ENCODE peak calls at places on chromosome 2, in seven cellular contexts. V, Q, X, Y, M, N and G are unnamed samples.

GRCh38 chr2:170885130-170885791 is 43.8 kb upstream of the GORASP2 start:
- DNase-seq in Y (no peak), X (no peak), M (no peak), V (no peak), N (no peak), Q (no peak), G (no peak)

GRCh38 chr2:69253893-69254292 is 133.1 kb downstream of the GFPT1 start:
- DNase-seq in M (peak; percentile 43), V (peak; percentile 97), Q (no peak), Y (no peak), N (no peak), X (no peak), G (no peak)

GRCh38 chr2:112627060-112628040 is 18.4 kb upstream of the SLC20A1 start:
- DNase-seq in N (no peak), V (peak; percentile 95), Y (no peak), X (no peak), M (no peak), Q (peak; percentile 42), G (no peak)

GRCh38 chr2:127606594-127607398 is 39.2 kb upstream of the GPR17 start:
- DNase-seq in Y (no peak), N (no peak), Q (peak; percentile 14), V (no peak), X (no peak), M (no peak), G (no peak)

GRCh38 chr2:39938035-39938835 is 159.2 kb upstream of the THUMPD2 start:
- DNase-seq in M (no peak), V (no peak), Y (no peak), N (no peak), Q (no peak), X (no peak), G (no peak)

GRCh38 chr2:39796130-39796529 is 17.1 kb upstream of the THUMPD2 start:
- DNase-seq in N (no peak), Q (no peak), X (no peak), M (no peak), Y (no peak), V (no peak), G (no peak)

GRCh38 chr2:121659933-121660332 is 10.7 kb upstream of the CLASP1 start:
- DNase-seq in V (no peak), X (no peak), Q (no peak), M (no peak), N (no peak), Y (peak; percentile 25), G (no peak)

GRCh38 chr2:96839288-96839874 is 4.4 kb downstream of the ANKRD23 start:
- DNase-seq in Q (peak; percentile 82), V (no peak), X (no peak), N (no peak), M (no peak), Y (no peak), G (peak; percentile 46)

GRCh38 chr2:166917433-166917832 is 29.2 kb downstream of the XIRP2 start:
- DNase-seq in V (peak; percentile 1), Q (no peak), M (no peak), N (no peak), X (no peak), Y (no peak), G (no peak)

GRCh38 chr2:236654496-236654895 is 84.9 kb downstream of the ACKR3 start:
- DNase-seq in V (no peak), M (no peak), X (no peak), N (no peak), Y (no peak), Q (no peak), G (no peak)

GRCh38 chr2:205947621-205948495 is 138.1 kb downstream of the INO80D start:
- DNase-seq in Y (peak; percentile 68), M (peak; percentile 42), Q (peak; percentile 72), V (peak; percentile 74), N (peak; percentile 33), X (peak; percentile 55), G (peak; percentile 65)
- TF ChIP-seq POLR2AphosphoS5 in Y (no peak), M (peak; percentile 40), Q (no peak), V (no peak), N (no peak), X (no peak), G (no peak)

DNA sequence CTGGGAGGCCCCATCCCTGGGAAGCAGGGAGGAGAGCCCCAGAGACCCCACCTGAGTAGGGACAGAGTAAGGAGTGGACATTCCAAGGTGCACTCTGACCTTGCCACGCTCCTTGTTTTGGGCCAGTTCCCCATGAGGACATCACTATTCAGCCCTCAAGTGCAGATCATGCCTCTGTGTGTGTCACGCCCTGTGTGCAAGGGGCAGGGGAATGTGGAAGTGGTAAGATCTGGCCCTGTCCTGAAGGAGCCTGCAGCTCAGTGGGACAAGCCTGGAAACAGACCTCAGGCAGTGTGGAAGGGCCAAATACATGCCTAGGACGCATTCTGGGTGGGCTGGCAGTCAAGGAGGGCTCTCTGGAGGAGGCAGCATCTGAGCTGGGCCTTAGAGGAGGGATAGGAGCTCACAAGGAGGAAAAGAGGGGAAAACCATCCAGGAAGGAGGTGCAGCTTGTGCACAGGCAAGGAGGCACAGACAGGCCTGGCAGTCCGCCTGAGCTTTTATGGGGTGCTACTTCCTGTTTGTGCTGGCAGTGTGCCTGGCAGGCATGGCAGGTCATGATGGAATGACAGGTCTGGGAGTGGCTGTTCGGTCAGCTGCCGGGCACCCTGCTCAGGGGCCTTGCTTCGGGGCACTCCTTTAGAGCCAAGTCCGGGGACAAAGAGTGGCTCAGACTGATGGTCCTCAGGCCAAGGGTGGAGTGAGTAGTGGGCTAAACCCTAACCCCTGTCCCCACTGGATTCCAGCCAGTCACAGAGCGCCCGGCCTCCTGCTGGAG is 3.3 kb downstream of the KLHL30 start:
- DNase-seq in Q (peak; percentile 87), N (peak; percentile 47), X (no peak), V (peak; percentile 16), M (peak; percentile 67), Y (peak; percentile 54), G (no peak)
- TF ChIP-seq POLR2AphosphoS5 in Q (no peak), N (peak; percentile 59), X (no peak), V (no peak), M (peak; percentile 80), Y (no peak), G (no peak)

DNA sequence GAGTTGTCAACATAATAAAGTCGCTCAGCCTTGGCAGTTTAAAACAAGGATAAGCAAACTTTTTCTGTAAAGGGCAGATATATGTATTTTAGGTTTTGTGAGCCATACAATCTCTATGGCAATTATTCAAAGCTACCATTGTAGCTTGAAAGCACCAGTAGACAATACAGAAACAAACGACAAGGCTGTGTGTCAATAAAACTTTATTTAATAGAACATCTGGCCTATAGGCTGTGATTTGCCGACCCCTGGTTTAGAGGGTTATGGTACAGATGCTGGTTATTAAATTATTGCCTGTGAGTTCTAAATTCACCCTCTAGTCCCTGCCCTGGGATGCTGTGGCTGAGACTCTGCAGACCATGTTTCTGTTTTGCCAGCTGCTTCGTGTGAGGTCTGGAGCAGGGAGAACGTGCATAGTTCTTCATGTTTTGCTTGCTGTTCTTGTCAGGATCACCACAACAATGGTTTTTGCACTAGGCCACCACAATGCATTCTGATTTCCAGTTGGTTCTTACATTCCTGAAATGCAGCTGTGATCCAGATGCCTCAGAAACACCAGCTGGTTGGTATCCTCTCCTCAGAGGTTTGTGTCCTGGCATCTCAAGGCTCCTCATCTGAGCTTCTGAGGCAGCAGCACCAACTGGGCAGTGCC is 46.6 kb downstream of the ICOS start:
- DNase-seq in X (no peak), N (no peak), Y (no peak), M (no peak), Q (no peak), V (no peak), G (no peak)
- TF ChIP-seq POLR2AphosphoS5 in X (no peak), N (no peak), Y (no peak), M (no peak), Q (no peak), V (no peak), G (no peak)

GRCh38 chr2:46548521-46549144 is 69.3 kb downstream of the TMEM247 start:
- DNase-seq in N (no peak), Q (no peak), X (no peak), Y (no peak), M (no peak), V (no peak), G (no peak)
- TF ChIP-seq POLR2AphosphoS5 in N (no peak), Q (no peak), X (no peak), Y (no peak), M (no peak), V (no peak), G (no peak)

DNA sequence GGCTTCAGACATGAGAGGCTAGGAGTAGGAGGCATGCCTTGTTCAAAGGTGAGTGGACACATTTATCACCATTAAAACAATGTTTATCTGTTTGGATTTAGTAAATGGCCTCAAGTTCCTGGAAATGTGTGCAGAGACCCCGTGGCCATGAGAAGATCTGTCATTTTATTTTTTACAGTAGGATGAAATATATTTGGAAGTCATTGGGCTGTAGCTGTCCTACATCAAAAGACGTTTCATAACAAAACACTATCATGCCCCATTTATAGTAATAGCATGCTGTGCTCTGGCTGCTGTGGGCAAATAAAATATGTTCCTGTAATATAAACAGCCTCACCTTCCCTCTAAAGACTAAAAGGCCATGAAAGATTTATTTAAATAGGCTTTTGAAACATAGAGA is 403.9 kb upstream of the TNP1 start:
- DNase-seq in Y (no peak), X (no peak), Q (no peak), N (no peak), M (peak; percentile 20), V (no peak), G (no peak)
- TF ChIP-seq POLR2AphosphoS5 in Y (no peak), X (no peak), Q (no peak), N (no peak), M (peak; percentile 87), V (no peak), G (no peak)